ENCODE peak calls at places on chromosomes 3 and 15, in four cellular contexts. Z is NT2/D1; O is activated CD4-positive, alpha-beta T cell treated with anti-CD3 and anti-CD28 coated beads for 24 hours; S is colonic mucosa. C is an unnamed sample.

GRCh38 chr3:129238945-129239705 is 10.3 kb upstream of the COPG1 start:
- DNase-seq in O (no peak), S (no peak), Z (no peak), C (no peak)

GRCh38 chr3:17011774-17012338 is 127.1 kb downstream of the PLCL2 start:
- DNase-seq in Z (no peak), O (no peak), S (no peak), C (no peak)

GRCh38 chr15:38996111-38996541 is 431.5 kb upstream of the RASGRP1 start:
- DNase-seq in Z (no peak), S (no peak), O (no peak), C (no peak)

GRCh38 chr15:40250771-40251454 is 12.1 kb downstream of the PAK6 start:
- DNase-seq in S (no peak), Z (no peak), O (no peak), C (no peak)

GRCh38 chr3:138861755-138862333 is 27.1 kb upstream of the PIK3CB start:
- DNase-seq in O (no peak), S (no peak), Z (peak), C (peak)

GRCh38 chr3:137763594-137763938 is 549 bp upstream of the SOX14 start:
- DNase-seq in S (no peak), Z (no peak), O (no peak), C (peak)

GRCh38 chr3:124812291-124813265 is 74.6 kb downstream of the ITGB5 start:
- DNase-seq in S (peak), Z (no peak), O (no peak), C (no peak)

GRCh38 chr3:14179114-14179465 is 473 bp downstream of the LSM3 start:
- DNase-seq in Z (no peak), S (no peak), O (no peak), C (no peak)

GRCh38 chr15:60843482-60843881 is 364.5 kb upstream of the ICE2 start:
- DNase-seq in S (no peak), O (no peak), Z (no peak), C (no peak)

GRCh38 chr3:46709147-46709654 is 8.0 kb downstream of the TMIE start:
- DNase-seq in O (no peak), S (no peak), Z (no peak), C (no peak)

GRCh38 chr3:141710888-141711616 is 27.0 kb upstream of the RNF7 start:
- DNase-seq in Z (no peak), O (no peak), S (no peak), C (no peak)

GRCh38 chr3:188179006-188179966 is 25.3 kb downstream of the LPP start:
- DNase-seq in S (no peak), O (no peak), Z (no peak), C (no peak)

GRCh38 chr3:138686771-138687221 is 78.2 kb downstream of the FAIM start:
- DNase-seq in O (no peak), S (no peak), Z (no peak), C (no peak)

GRCh38 chr3:165895919-165896318 is 58.7 kb upstream of the BCHE start:
- DNase-seq in Z (peak), O (no peak), S (no peak), C (peak)

GRCh38 chr3:16587703-16588070 is 17.5 kb downstream of the DAZL start:
- DNase-seq in O (no peak), Z (no peak), S (no peak), C (no peak)

GRCh38 chr15:78875107-78875914 is 2.6 kb downstream of the MORF4L1 start:
- DNase-seq in S (no peak), O (no peak), Z (no peak), C (no peak)

GRCh38 chr15:26590673-26591072 is 182.2 kb downstream of the GABRB3 start:
- DNase-seq in Z (no peak), O (no peak), S (no peak), C (no peak)

GRCh38 chr3:187922704-187923393 is 177.6 kb upstream of the BCL6 start:
- DNase-seq in Z (no peak), S (no peak), O (no peak), C (no peak)

GRCh38 chr3:177124882-177125281 is 72.4 kb downstream of the TBL1XR1 start:
- DNase-seq in S (no peak), Z (no peak), O (no peak), C (no peak)

GRCh38 chr3:135329479-135329878 is 534.4 kb downstream of the EPHB1 start:
- DNase-seq in S (no peak), Z (no peak), O (no peak), C (no peak)

GRCh38 chr3:114554716-114555115 is 260.9 kb downstream of the TIGIT start:
- DNase-seq in Z (no peak), S (no peak), O (no peak), C (no peak)

GRCh38 chr15:94503293-94503692 is 271.9 kb downstream of the MCTP2 start:
- DNase-seq in Z (no peak), S (no peak), O (no peak), C (no peak)

GRCh38 chr3:71514621-71515020 is 68.9 kb downstream of the FOXP1 start:
- DNase-seq in Z (no peak), O (no peak), S (no peak), C (no peak)

GRCh38 chr15:78059110-78059839 is 18.2 kb downstream of the TBC1D2B start:
- DNase-seq in O (no peak), S (no peak), Z (no peak), C (no peak)

GRCh38 chr3:142815803-142816202 is 73.1 kb downstream of the PCOLCE2 start:
- DNase-seq in S (no peak), O (no peak), Z (no peak), C (no peak)

GRCh38 chr15:101047301-101047781 is 128.2 kb downstream of the LRRK1 start:
- DNase-seq in S (peak), O (no peak), Z (peak), C (peak)

GRCh38 chr3:46284981-46285683 is 42.9 kb downstream of the CCR3 start:
- DNase-seq in Z (no peak), S (no peak), O (no peak), C (no peak)

GRCh38 chr3:58299839-58300516 is 6.1 kb upstream of the RPP14 start:
- DNase-seq in O (no peak), S (no peak), Z (no peak), C (no peak)

GRCh38 chr3:153221748-153222162 is 59.7 kb downstream of the RAP2B start:
- DNase-seq in S (peak), O (peak), Z (no peak), C (peak)

GRCh38 chr3:178947738-178948137 is 123.9 kb downstream of the ZMAT3 start:
- DNase-seq in Z (no peak), O (no peak), S (no peak), C (no peak)

GRCh38 chr15:77846360-77846759 is 213.6 kb upstream of the LINGO1 start:
- DNase-seq in O (no peak), Z (no peak), S (no peak), C (no peak)

GRCh38 chr3:119555309-119555735 is 4.1 kb downstream of the CD80 start:
- DNase-seq in S (no peak), Z (no peak), O (no peak), C (no peak)

GRCh38 chr15:60797444-60798040 is 318.6 kb upstream of the ICE2 start:
- DNase-seq in S (no peak), O (no peak), Z (no peak), C (no peak)

GRCh38 chr3:154795582-154795981 is 284.5 kb upstream of the MME start:
- DNase-seq in S (no peak), O (no peak), Z (no peak), C (no peak)

GRCh38 chr3:98788651-98789050 is 25.5 kb downstream of the ST3GAL6 start:
- DNase-seq in S (no peak), Z (no peak), O (no peak), C (no peak)

GRCh38 chr3:40505599-40506462 is at the start of gene ZNF620:
- DNase-seq in Z (peak), S (peak), O (peak), C (peak)

GRCh38 chr3:33115024-33115768 is 1.4 kb downstream of the CRTAP start:
- DNase-seq in S (peak), Z (no peak), O (no peak), C (no peak)

GRCh38 chr15:66846031-66846430 is 144.0 kb downstream of the SMAD6 start:
- DNase-seq in S (no peak), Z (no peak), O (no peak), C (no peak)

GRCh38 chr15:46280753-46281521 is 646.1 kb downstream of the SQOR start:
- DNase-seq in S (no peak), Z (peak), O (no peak), C (no peak)